ENCODE peak calls at places on chromosomes 3 and 15, in eight cellular contexts. Q is AG09309, B is transverse colon, E is psoas muscle, F is GM12865, Z is astrocyte of the spinal cord, M is testis, Y is tibial artery. L is an unnamed sample.

GRCh38 chr15:93835378-93835777 is 396.0 kb upstream of the MCTP2 start:
- DNase-seq in Q (no peak), B (no peak), E (no peak), F (no peak), Z (no peak), M (no peak), Y (no peak), L (no peak)

GRCh38 chr15:48765007-48765406 is 45.9 kb downstream of the CEP152 start:
- DNase-seq in Q (no peak), B (no peak), E (no peak), F (no peak), Z (no peak), M (no peak), Y (no peak), L (no peak)

GRCh38 chr3:186268616-186269448 is 93.2 kb downstream of the DGKG start:
- DNase-seq in Q (peak; percentile 7), B (no peak), E (no peak), F (peak; percentile 47), Z (no peak), M (no peak), Y (no peak), L (peak; percentile 43)

GRCh38 chr3:184945886-184946625 is 134.1 kb downstream of the VPS8 start:
- DNase-seq in Q (no peak), B (no peak), E (no peak), F (no peak), Z (no peak), M (no peak), Y (no peak), L (no peak)

GRCh38 chr3:133256787-133257483 is 142.9 kb upstream of the BFSP2 start:
- DNase-seq in Q (no peak), B (no peak), E (no peak), F (peak; percentile 48), Z (no peak), M (no peak), Y (no peak), L (no peak)

GRCh38 chr3:50639055-50639494 is 22.1 kb downstream of the MAPKAPK3 start:
- DNase-seq in Q (no peak), B (no peak), E (no peak), F (no peak), Z (peak; percentile 69), M (no peak), Y (no peak), L (peak; percentile 14)

GRCh38 chr15:75817151-75817935 is 25.9 kb upstream of the UBE2Q2 start:
- DNase-seq in Q (no peak), B (no peak), E (no peak), F (peak; percentile 37), Z (peak; percentile 33), M (no peak), Y (no peak), L (peak; percentile 35)

GRCh38 chr3:19816631-19817030 is 117.4 kb downstream of the EFHB start:
- DNase-seq in Q (no peak), B (no peak), E (no peak), F (no peak), Z (no peak), M (no peak), Y (no peak), L (no peak)

GRCh38 chr3:159762981-159763465 is 225.6 kb upstream of the IL12A start:
- DNase-seq in Q (peak; percentile 78), B (peak; percentile 55), E (peak; percentile 65), F (peak; percentile 54), Z (peak; percentile 89), M (peak; percentile 49), Y (peak; percentile 93), L (peak; percentile 86)

GRCh38 chr3:169041677-169042171 is 621.8 kb downstream of the MECOM start:
- DNase-seq in Q (peak; percentile 41), B (no peak), E (no peak), F (no peak), Z (peak; percentile 80), M (no peak), Y (no peak), L (peak; percentile 79)

GRCh38 chr3:141553055-141553454 is 66.2 kb downstream of the RASA2 start:
- DNase-seq in Q (no peak), B (no peak), E (no peak), F (peak; percentile 23), Z (no peak), M (no peak), Y (no peak), L (peak; percentile 46)

GRCh38 chr3:141248064-141248463 is 16.4 kb downstream of the PXYLP1 start:
- DNase-seq in Q (no peak), B (no peak), E (no peak), F (no peak), Z (no peak), M (no peak), Y (no peak), L (no peak)

GRCh38 chr15:41207687-41208448 is 22.7 kb downstream of the EXD1 start:
- DNase-seq in Q (peak; percentile 66), B (no peak), E (no peak), F (peak; percentile 26), Z (peak; percentile 11), M (no peak), Y (no peak), L (peak; percentile 6)

GRCh38 chr3:50673937-50674336 is 790 bp upstream of the DOCK3 start:
- DNase-seq in Q (no peak), B (no peak), E (no peak), F (no peak), Z (no peak), M (no peak), Y (no peak), L (no peak)

GRCh38 chr15:40320931-40321371 is 2.5 kb upstream of the INAFM2 start:
- DNase-seq in Q (no peak), B (peak; percentile 65), E (no peak), F (peak; percentile 74), Z (peak; percentile 70), M (peak; percentile 82), Y (peak; percentile 70), L (peak; percentile 74)

GRCh38 chr15:42427429-42428223 is 63.3 kb downstream of the ZNF106 start:
- DNase-seq in Q (peak; percentile 89), B (no peak), E (no peak), F (no peak), Z (peak; percentile 87), M (no peak), Y (no peak), L (peak; percentile 68)

GRCh38 chr15:80836223-80836622 is 57.1 kb downstream of the CEMIP start:
- DNase-seq in Q (no peak), B (no peak), E (no peak), F (no peak), Z (no peak), M (no peak), Y (no peak), L (no peak)

DNA sequence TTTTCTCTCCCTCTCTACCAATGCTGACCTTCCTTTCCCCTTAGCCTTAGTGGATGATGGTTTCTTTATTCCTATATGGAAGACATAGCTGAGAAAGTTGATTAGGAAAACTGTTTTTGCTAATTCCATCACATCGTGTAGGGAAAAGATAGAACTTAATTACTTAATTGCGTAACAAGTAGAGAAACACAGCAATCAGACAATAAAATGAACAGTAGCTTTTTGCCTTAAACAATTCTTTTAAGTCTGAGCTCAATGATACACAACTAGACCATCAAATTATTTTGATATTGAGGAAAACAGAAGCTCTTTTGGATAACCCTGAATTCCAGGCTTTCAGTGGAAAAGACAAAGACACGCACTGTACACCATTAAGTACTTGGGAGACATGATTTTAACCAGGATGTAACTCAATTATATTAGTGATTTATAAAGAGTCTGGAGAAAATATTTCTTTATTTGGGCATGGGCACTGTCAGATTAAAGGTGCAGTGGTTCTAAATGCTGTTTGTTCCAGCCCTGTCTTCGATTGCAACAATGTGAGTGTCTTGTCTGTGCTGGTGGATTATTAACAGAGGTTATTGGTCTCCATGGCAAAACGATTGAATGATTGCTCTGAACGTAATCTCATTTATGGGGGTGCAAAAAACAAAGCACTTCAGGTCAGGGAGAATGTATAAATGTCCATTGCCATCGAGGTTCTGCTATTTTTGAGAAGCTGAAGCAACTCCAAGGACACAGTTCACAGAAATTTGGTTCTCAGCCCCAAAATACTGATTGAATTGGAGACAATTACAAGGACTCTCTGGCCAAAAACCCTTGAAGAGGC is at the start of gene TM4SF4:
- DNase-seq in Q (no peak), B (no peak), E (no peak), F (no peak), Z (no peak), M (no peak), Y (no peak), L (no peak)
- H3K4me3 ChIP-seq in Q (no peak within 1 kb of the TSS), B (no peak within 1 kb of the TSS), E (no peak within 1 kb of the TSS), F (no peak within 1 kb of the TSS), Z (no peak within 1 kb of the TSS), M (no peak within 1 kb of the TSS), Y (no peak within 1 kb of the TSS), L (no peak within 1 kb of the TSS)

GRCh38 chr3:125061170-125061569 is 5.4 kb upstream of the HEG1 start:
- DNase-seq in Q (no peak), B (no peak), E (peak; percentile 42), F (no peak), Z (no peak), M (peak; percentile 80), Y (peak; percentile 79), L (peak; percentile 94)

GRCh38 chr3:125057186-125057850 is 1.5 kb upstream of the HEG1 start:
- DNase-seq in Q (no peak), B (no peak), E (no peak), F (no peak), Z (peak; percentile 86), M (no peak), Y (no peak), L (peak; percentile 70)

GRCh38 chr3:125059488-125060245 is 3.9 kb upstream of the HEG1 start:
- DNase-seq in Q (no peak), B (no peak), E (no peak), F (no peak), Z (no peak), M (no peak), Y (no peak), L (no peak)

GRCh38 chr3:125058529-125058928 is 2.7 kb upstream of the HEG1 start:
- DNase-seq in Q (no peak), B (no peak), E (no peak), F (no peak), Z (no peak), M (no peak), Y (no peak), L (no peak)

DNA sequence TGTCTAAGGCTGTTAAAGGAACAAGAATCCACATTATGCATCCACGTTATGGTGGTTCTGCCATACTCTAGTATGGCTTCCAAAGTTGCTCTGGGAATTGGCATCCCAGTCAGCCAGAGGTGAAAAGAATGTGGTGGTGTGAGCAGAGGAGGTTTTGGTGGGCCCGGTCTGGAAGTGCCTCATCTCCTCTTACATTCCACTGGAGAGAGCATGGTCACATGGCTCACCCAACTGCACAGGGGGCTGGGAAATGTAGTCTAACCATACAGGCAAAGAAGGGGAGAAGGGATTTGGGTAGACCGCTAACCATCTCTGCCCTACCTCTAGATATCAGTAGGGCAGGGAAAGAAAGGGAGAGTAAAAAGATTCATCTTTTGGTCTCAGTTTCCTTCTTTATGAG is 3.2 kb upstream of the HEG1 start:
- DNase-seq in Q (no peak), B (no peak), E (no peak), F (no peak), Z (no peak), M (no peak), Y (no peak), L (no peak)
- H3K4me3 ChIP-seq in Q (no peak overlapping the region), B (no peak overlapping the region), E (no peak overlapping the region), F (no peak overlapping the region), Z (no peak overlapping the region), M (no peak overlapping the region), Y (no peak overlapping the region), L (no peak overlapping the region)

GRCh38 chr15:101198820-101199219 is 53.0 kb downstream of the CHSY1 start:
- DNase-seq in Q (no peak), B (no peak), E (no peak), F (peak; percentile 23), Z (peak; percentile 58), M (no peak), Y (no peak), L (no peak)
- H3K4me3 ChIP-seq in Q (no peak overlapping the region), B (no peak overlapping the region), E (no peak overlapping the region), F (peak overlapping the region; percentile 32), Z (no peak overlapping the region), M (no peak overlapping the region), Y (no peak overlapping the region), L (no peak overlapping the region)

GRCh38 chr3:3586843-3587626 is 212.2 kb upstream of the LRRN1 start:
- DNase-seq in Q (no peak), B (no peak), E (no peak), F (no peak), Z (peak; percentile 1), M (no peak), Y (no peak), L (no peak)
- H3K4me3 ChIP-seq in Q (no peak overlapping the region), B (no peak overlapping the region), E (no peak overlapping the region), F (no peak overlapping the region), Z (no peak overlapping the region), M (no peak overlapping the region), Y (no peak overlapping the region), L (no peak overlapping the region)